ENCODE peak calls at places on chromosomes 13 and 19, in four cellular contexts. Z, J, M and E are unnamed samples. For H3K4me1 and H3K9me3, the result is how much of the 10 kb centered on the place peaks cover.

GRCh38 chr19:49716154-49716553 is 25.2 kb downstream of the CPT1C start:
- DNase-seq in Z (no peak), J (no peak), M (no peak), E (no peak)

GRCh38 chr13:67366533-67366932 is 136.4 kb upstream of the PCDH9 start:
- DNase-seq in Z (no peak), J (peak), M (peak), E (no peak)

GRCh38 chr13:95100525-95101121 is 200.6 kb downstream of the ABCC4 start:
- DNase-seq in Z (no peak), J (peak), M (peak), E (no peak)

GRCh38 chr19:16376649-16377048 is 52.0 kb downstream of the KLF2 start:
- DNase-seq in Z (no peak), J (peak), M (peak), E (no peak)

GRCh38 chr19:18660051-18660910 is 23.2 kb upstream of the CRTC1 start:
- DNase-seq in Z (peak), J (peak), M (peak), E (no peak)

GRCh38 chr19:40774916-40775631 is at the start of gene MIA:
- DNase-seq in Z (no peak), J (no peak), M (no peak), E (no peak)

GRCh38 chr13:51929699-51930098 is 67.9 kb downstream of the CCDC70 start:
- DNase-seq in Z (no peak), J (no peak), M (no peak), E (no peak)

GRCh38 chr19:15225797-15226196 is 6.5 kb downstream of the EPHX3 start:
- DNase-seq in Z (no peak), J (no peak), M (no peak), E (no peak)

GRCh38 chr19:41860419-41861097 is 503 bp downstream of the RPS19 start:
- DNase-seq in Z (no peak), J (no peak), M (peak), E (no peak)

GRCh38 chr13:30870916-30871712 is 35.0 kb upstream of the MEDAG start:
- DNase-seq in Z (no peak), J (no peak), M (no peak), E (no peak)

GRCh38 chr13:41827507-41828213 is 133.2 kb downstream of the VWA8 start:
- DNase-seq in Z (no peak), J (peak), M (peak), E (no peak)

GRCh38 chr13:23510979-23511735 is 59.1 kb upstream of the TNFRSF19 start:
- DNase-seq in Z (no peak), J (peak), M (peak), E (peak)

GRCh38 chr19:9620842-9621155 is 233 bp downstream of the ZNF561 start:
- DNase-seq in Z (no peak), J (no peak), M (no peak), E (no peak)

GRCh38 chr19:9615828-9616227 is 5.2 kb downstream of the ZNF561 start:
- DNase-seq in Z (no peak), J (no peak), M (no peak), E (no peak)

GRCh38 chr19:9622531-9622930 is 1.5 kb upstream of the ZNF561 start:
- DNase-seq in Z (no peak), J (no peak), M (no peak), E (no peak)

GRCh38 chr19:9621156-9622037 is at the start of gene ZNF561:
- DNase-seq in Z (peak), J (peak), M (peak), E (peak)
- H3K4me3 ChIP-seq in Z (peak), J (peak), M (peak), E (peak)

DNA sequence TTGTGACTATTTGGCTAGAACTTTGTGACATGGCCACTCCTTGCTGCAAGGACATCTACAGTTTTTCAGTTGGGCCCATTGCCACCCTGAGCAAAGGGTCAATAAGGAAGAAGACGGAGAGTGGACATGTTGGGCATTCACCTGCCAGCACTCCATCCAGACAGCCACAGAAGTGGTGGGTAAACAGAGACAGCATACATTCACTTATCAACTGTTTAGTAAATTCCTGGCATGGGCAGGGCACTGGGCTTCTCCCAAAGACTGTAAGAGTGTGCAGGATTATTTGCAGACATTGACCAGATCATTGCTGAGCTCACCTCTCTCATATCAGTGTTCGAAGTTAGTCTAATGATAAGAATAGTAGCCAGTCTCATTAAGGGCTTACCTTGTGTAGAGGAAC is 29.2 kb downstream of the SIPA1L3 start:
- DNase-seq in Z (no peak), J (peak), M (no peak), E (peak)
- H3K4me1 ChIP-seq in Z (under half), J (under half), M (under half), E (half or more)

DNA sequence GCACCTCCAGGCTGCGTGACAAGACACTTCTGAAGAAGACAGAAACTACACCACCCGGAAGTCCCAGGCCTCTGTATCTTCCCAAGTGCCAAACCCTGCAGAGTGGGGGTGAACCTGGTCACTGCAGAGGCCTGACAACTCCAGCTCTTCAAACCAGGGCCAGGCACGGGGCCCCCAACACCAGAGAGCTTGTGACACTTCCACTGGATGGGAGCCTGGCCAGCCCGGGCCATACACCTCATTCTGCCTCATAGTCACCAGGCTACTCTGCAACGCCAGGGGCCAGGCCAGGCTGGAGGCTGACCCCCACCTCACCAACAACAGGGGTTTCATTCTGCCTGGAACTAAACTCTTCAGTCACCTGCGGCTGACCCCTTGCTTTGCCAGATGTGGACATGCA is 23.1 kb downstream of the TUBA3C start:
- DNase-seq in Z (no peak), J (no peak), M (no peak), E (no peak)
- H3K9me3 ChIP-seq in Z (under half), J (under half), M (under half), E (under half)

GRCh38 chr13:100675660-100676129 is 1.1 kb upstream of the TMTC4 start:
- DNase-seq in Z (no peak), J (no peak), M (peak), E (no peak)
- H3K4me3 ChIP-seq in Z (peak), J (peak), M (peak), E (peak)

GRCh38 chr13:106656214-106656613 is 88.3 kb upstream of the ARGLU1 start:
- DNase-seq in Z (no peak), J (no peak), M (no peak), E (no peak)

GRCh38 chr13:106657104-106657503 is 89.2 kb upstream of the ARGLU1 start:
- DNase-seq in Z (no peak), J (no peak), M (no peak), E (no peak)

GRCh38 chr13:106661236-106661635 is 93.3 kb upstream of the ARGLU1 start:
- DNase-seq in Z (no peak), J (no peak), M (no peak), E (no peak)
- H3K4me1 ChIP-seq in Z (under half), J (under half), M (under half), E (under half)

DNA sequence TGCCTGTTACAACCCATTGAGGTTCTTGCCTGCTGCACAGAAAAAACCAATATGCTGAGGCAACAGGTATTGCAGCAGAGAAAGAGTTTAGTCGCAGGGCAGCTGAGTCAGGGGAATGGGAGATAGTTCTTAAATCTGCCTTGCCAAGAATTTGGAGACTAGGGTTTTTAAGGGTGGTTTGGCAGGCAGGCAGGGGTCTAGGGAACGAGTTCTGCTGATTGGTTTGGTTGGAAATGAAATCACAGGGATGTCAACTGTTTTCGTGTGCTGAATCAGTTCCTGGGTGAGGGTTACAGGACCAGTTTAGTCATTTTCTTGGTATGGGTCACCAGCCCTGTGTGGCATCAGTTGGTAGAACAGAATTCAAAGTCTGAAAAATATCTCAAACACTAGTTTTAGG is 36.6 kb downstream of the PDS5B start:
- DNase-seq in Z (no peak), J (peak), M (no peak), E (no peak)
- H3K9me3 ChIP-seq in Z (under half), J (under half), M (under half), E (under half)

GRCh38 chr19:45499196-45500180 is 1.2 kb downstream of the PPM1N start:
- DNase-seq in Z (no peak), J (peak), M (peak), E (peak)

GRCh38 chr19:45496349-45496953 is 396 bp downstream of the RTN2 start:
- DNase-seq in Z (no peak), J (no peak), M (peak), E (peak)

GRCh38 chr19:45497791-45498190 is 452 bp upstream of the PPM1N start:
- DNase-seq in Z (no peak), J (no peak), M (no peak), E (no peak)

GRCh38 chr19:45500918-45501729 is 2.9 kb downstream of the PPM1N start:
- DNase-seq in Z (no peak), J (no peak), M (no peak), E (no peak)

GRCh38 chr19:45498411-45499195 is at the start of gene PPM1N:
- DNase-seq in Z (no peak), J (no peak), M (peak), E (no peak)
- H3K4me3 ChIP-seq in Z (peak), J (peak), M (peak), E (peak)